ENCODE peak calls at places on chromosomes 12 and 14, in ten cellular contexts. Z is K562, Q is islet precursor cell, I is WTC11, R is HEK293T, U is HS-5, S is body of pancreas, X is hepatic stellate cell, A is fibroblast of the conjunctiva, Y is GM12864. C is an unnamed sample.

GRCh38 chr14:31886161-31886835 is 190.8 kb upstream of the ARHGAP5 start:
- DNase-seq in Z (no peak), Q (no peak), I (no peak), R (no peak), U (no peak), S (no peak), X (no peak), A (no peak), Y (no peak), C (no peak)

GRCh38 chr14:92459479-92460421 is 53.8 kb upstream of the RIN3 start:
- DNase-seq in Z (no peak), Q (peak; percentile 60), I (no peak), R (no peak), U (no peak), S (no peak), X (no peak), A (no peak), Y (no peak), C (no peak)

GRCh38 chr14:63164108-63164683 is 40.0 kb upstream of the RHOJ start:
- DNase-seq in Z (no peak), Q (peak; percentile 78), I (no peak), R (no peak), U (no peak), S (no peak), X (no peak), A (no peak), Y (no peak), C (no peak)

GRCh38 chr14:105528859-105529505 is 2.6 kb downstream of the TMEM121 start:
- DNase-seq in Z (no peak), Q (no peak), I (no peak), R (no peak), U (no peak), S (no peak), X (no peak), A (no peak), Y (no peak), C (no peak)

GRCh38 chr12:67515679-67516363 is 132.7 kb upstream of the DYRK2 start:
- DNase-seq in Z (no peak), Q (no peak), I (no peak), R (no peak), U (no peak), S (peak; percentile 71), X (no peak), A (no peak), Y (peak; percentile 55), C (no peak)

GRCh38 chr12:119994892-119995658 is 6.0 kb downstream of the BICDL1 start:
- DNase-seq in Z (no peak), Q (no peak), I (no peak), R (no peak), U (no peak), S (no peak), X (no peak), A (no peak), Y (no peak), C (no peak)

GRCh38 chr12:93176166-93176565 is 201.6 kb upstream of the NUDT4 start:
- DNase-seq in Z (no peak), Q (no peak), I (no peak), R (no peak), U (no peak), S (no peak), X (peak; percentile 49), A (no peak), Y (no peak), C (no peak)

GRCh38 chr14:21003788-21004346 is 4.8 kb downstream of the SLC39A2 start:
- DNase-seq in Z (no peak), Q (no peak), I (no peak), R (no peak), U (no peak), S (no peak), X (no peak), A (no peak), Y (no peak), C (no peak)

GRCh38 chr12:125418902-125419564 is 353.8 kb downstream of the AACS start:
- DNase-seq in Z (no peak), Q (peak; percentile 14), I (no peak), R (no peak), U (no peak), S (no peak), X (no peak), A (no peak), Y (peak; percentile 40), C (no peak)

GRCh38 chr12:39605501-39605900 is 14.1 kb downstream of the ABCD2 start:
- DNase-seq in Z (no peak), Q (no peak), I (no peak), R (no peak), U (no peak), S (no peak), X (no peak), A (no peak), Y (no peak), C (no peak)